ENCODE peak calls at places on chromosomes 3 and 15, in seven cellular contexts. P is AG04450, Q is heart left ventricle, Z is neural crest cell, Y is A673, V is fibroblast of mammary gland, L is thoracic aorta. A is an unnamed sample.

GRCh38 chr15:90213818-90214204 is 12.7 kb downstream of the SEMA4B start:
- DNase-seq in Y (no peak), L (no peak), P (no peak), Z (no peak), Q (no peak), V (no peak), A (no peak)

GRCh38 chr3:194808709-194809108 is 123.0 kb downstream of the FAM43A start:
- DNase-seq in V (peak; percentile 93), Y (no peak), Z (no peak), L (no peak), P (no peak), Q (no peak), A (no peak)

GRCh38 chr15:42220216-42220615 is 12.1 kb upstream of the VPS39 start:
- DNase-seq in P (no peak), Y (no peak), L (no peak), Q (no peak), V (no peak), Z (no peak), A (no peak)

GRCh38 chr3:197083486-197083885 is 53.9 kb upstream of the MELTF start:
- DNase-seq in Z (no peak), V (peak; percentile 90), L (no peak), Y (peak; percentile 22), P (peak; percentile 29), Q (no peak), A (no peak)

GRCh38 chr3:98894791-98895576 is 6.5 kb downstream of the DCBLD2 start:
- DNase-seq in Z (no peak), V (no peak), Y (no peak), Q (no peak), L (no peak), P (no peak), A (no peak)

GRCh38 chr3:102457644-102458043 is 22.8 kb downstream of the ZPLD1 start:
- DNase-seq in V (no peak), P (no peak), Y (no peak), L (no peak), Z (no peak), Q (no peak), A (no peak)

GRCh38 chr3:155585384-155585783 is 159.5 kb downstream of the PLCH1 start:
- DNase-seq in Q (no peak), P (no peak), Y (no peak), V (no peak), L (no peak), Z (no peak), A (no peak)

GRCh38 chr15:101646652-101647051 is 5.5 kb downstream of the TM2D3 start:
- DNase-seq in P (no peak), Y (peak; percentile 9), L (no peak), V (peak; percentile 15), Z (no peak), Q (peak; percentile 47), A (no peak)

GRCh38 chr3:77686560-77686959 is 646.7 kb downstream of the ROBO2 start:
- DNase-seq in L (no peak), V (no peak), Y (no peak), Z (no peak), Q (no peak), P (no peak), A (no peak)

GRCh38 chr3:33482126-33482525 is 41.9 kb upstream of the UBP1 start:
- DNase-seq in L (no peak), Z (no peak), Y (peak; percentile 12), V (peak; percentile 21), P (no peak), Q (no peak), A (no peak)

GRCh38 chr15:84034831-84035753 is 200.5 kb upstream of the GOLGA6L4 start:
- DNase-seq in Q (no peak), V (peak; percentile 64), Z (no peak), L (no peak), Y (peak; percentile 59), P (peak; percentile 7), A (no peak)

GRCh38 chr15:48090115-48090514 is 30.7 kb upstream of the SLC24A5 start:
- DNase-seq in Q (no peak), Y (no peak), Z (no peak), P (no peak), L (no peak), V (no peak), A (no peak)

GRCh38 chr3:79052054-79052681 is 715.6 kb downstream of the ROBO1 start:
- DNase-seq in V (peak; percentile 10), Y (peak; percentile 33), Z (no peak), P (no peak), L (no peak), Q (no peak), A (no peak)

GRCh38 chr3:48244462-48244861 is 3.6 kb downstream of the ZNF589 start:
- DNase-seq in Q (no peak), P (no peak), V (no peak), Z (no peak), Y (no peak), L (no peak), A (no peak)

GRCh38 chr3:11711826-11712225 is 68.1 kb upstream of the VGLL4 start:
- DNase-seq in Y (no peak), Q (no peak), P (no peak), Z (no peak), V (no peak), L (no peak), A (no peak)

GRCh38 chr3:157938154-157938774 is 168.0 kb downstream of the SHOX2 start:
- DNase-seq in Q (no peak), Y (no peak), V (peak; percentile 70), L (no peak), Z (no peak), P (no peak), A (no peak)

GRCh38 chr3:62142280-62142679 is 231.1 kb downstream of the FEZF2 start:
- DNase-seq in L (no peak), Z (no peak), Q (no peak), V (no peak), Y (no peak), P (no peak), A (no peak)

GRCh38 chr3:17195192-17195611 is 310.4 kb downstream of the PLCL2 start:
- DNase-seq in P (no peak), L (no peak), Y (no peak), Z (no peak), Q (no peak), V (peak; percentile 27), A (no peak)

GRCh38 chr3:48039487-48040190 is 23.4 kb upstream of the MAP4 start:
- DNase-seq in Y (peak; percentile 29), V (peak; percentile 75), L (no peak), Q (no peak), P (no peak), Z (no peak), A (no peak)

GRCh38 chr3:43995078-43995928 is 246.4 kb upstream of the TOPAZ1 start:
- DNase-seq in Y (peak; percentile 70), Z (no peak), L (no peak), V (peak; percentile 37), P (no peak), Q (no peak), A (no peak)

GRCh38 chr3:138202945-138203701 is 16.0 kb downstream of the ARMC8 start:
- DNase-seq in Q (no peak), Y (no peak), L (no peak), V (no peak), P (no peak), Z (no peak), A (no peak)

GRCh38 chr3:22887664-22888291 is 315.3 kb upstream of the UBE2E2 start:
- DNase-seq in L (no peak), Z (no peak), Y (peak; percentile 3), P (no peak), V (peak; percentile 56), Q (no peak), A (no peak)

DNA sequence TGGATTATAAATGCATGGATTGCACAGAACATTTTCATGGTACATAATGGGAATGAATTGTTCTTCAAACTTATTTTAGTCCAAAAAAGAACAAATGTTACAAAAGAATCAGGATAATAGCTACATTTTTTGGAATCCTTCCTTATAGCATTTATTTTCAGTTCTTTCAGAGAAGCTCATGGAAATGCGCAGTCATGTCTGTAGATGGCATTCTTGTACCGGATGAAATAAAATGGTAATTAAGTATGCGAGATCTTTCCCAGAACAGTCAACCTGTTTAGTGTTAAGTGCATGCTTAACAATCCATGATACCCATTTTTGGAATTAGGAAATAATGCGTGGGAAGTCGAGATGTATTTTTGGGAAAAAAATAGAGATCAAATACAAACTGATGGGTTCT is 38.2 kb upstream of the GOLGA8B start:
- DNase-seq in L (no peak), P (no peak), Y (peak; percentile 66), V (peak; percentile 48), Z (no peak), Q (no peak), A (no peak)
- TF ChIP-seq CTCF in L (no peak), P (peak; percentile 56), Y (peak; percentile 73), V (peak; percentile 39), Z (peak; percentile 38), Q (peak; percentile 42), A (peak; percentile 17)

GRCh38 chr3:191470543-191470942 is 9.6 kb downstream of the PYDC2 start:
- DNase-seq in Q (no peak), Z (no peak), L (no peak), P (no peak), Y (no peak), V (peak; percentile 3), A (no peak)

GRCh38 chr3:191473766-191474198 is 12.8 kb downstream of the PYDC2 start:
- DNase-seq in Q (no peak), V (no peak), Y (no peak), Z (no peak), P (no peak), L (no peak), A (no peak)

GRCh38 chr3:191476053-191476787 is 15.3 kb downstream of the PYDC2 start:
- DNase-seq in P (no peak), L (no peak), Y (no peak), Z (no peak), Q (no peak), V (no peak), A (no peak)
- TF ChIP-seq CTCF in P (no peak), L (no peak), Y (no peak), Z (no peak), Q (no peak), V (no peak), A (no peak)

GRCh38 chr3:147049305-147049704 is 357.0 kb downstream of the ZIC4 start:
- DNase-seq in Y (no peak), P (no peak), Z (no peak), L (no peak), Q (no peak), V (no peak), A (no peak)
- TF ChIP-seq CTCF in Y (no peak), P (no peak), Z (no peak), L (no peak), Q (no peak), V (no peak), A (no peak)

DNA sequence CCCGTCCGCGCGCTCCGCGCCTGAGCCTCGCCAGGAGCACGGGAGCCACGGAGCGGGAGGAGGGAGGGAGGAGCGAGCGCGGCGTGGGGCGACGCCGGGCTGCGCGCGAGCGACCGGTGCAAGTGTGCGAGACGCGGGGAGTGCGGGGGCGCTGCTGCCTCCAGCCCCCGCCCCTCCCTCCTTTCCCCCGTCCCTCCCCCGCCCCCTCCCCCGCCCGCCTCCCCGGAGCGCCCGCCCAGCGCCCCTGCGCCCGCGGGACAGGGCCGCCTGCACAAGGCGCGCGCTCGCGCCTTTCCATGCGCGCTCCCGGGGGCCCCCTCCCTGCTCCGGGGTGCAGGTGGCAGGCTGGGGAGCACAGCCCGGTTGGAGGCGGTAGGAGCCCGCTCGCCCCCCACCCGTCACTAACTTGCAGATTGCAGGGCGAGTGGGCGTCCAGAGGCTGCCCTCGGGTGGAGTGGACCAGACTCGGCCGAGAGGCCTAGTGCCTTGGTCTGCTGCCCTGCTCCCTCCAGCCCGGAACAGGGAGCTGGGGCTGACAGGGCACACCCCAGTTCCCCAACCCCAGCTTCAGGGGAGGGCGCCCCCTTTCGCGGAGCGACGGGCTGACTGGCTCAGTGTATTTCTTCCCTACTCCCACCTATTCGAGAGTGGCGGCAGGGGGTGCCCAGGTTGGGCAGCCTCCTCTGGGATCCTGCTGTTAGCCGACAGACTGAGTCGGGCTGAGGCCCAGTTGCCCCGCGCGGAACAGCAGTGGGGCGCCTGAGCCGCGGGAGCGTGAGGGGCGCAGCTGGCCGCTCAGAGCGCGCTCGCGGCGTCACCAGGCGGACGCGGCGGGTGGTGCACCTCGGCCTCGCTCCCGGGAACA is at the start of gene WNT7A:
- DNase-seq in Y (peak; percentile 52), V (no peak), Q (no peak), Z (peak; percentile 70), P (no peak), L (no peak), A (no peak)
- TF ChIP-seq CTCF in Y (peak; percentile 74), V (no peak), Q (peak; percentile 56), Z (peak; percentile 91), P (no peak), L (peak; percentile 46), A (peak; percentile 17)

A was measured in uterus.